ENCODE peak calls at places on chromosome 9, in eight cellular contexts. K is sigmoid colon, H is stomach, Z is uterus, S is esophagus muscularis mucosa, X is A549, Y is esophagus squamous epithelium, T is GM12892. O is an unnamed sample.

GRCh38 chr9:114364123-114364522 is 23.7 kb downstream of the AKNA start:
- DNase-seq in K (no peak), H (no peak), Z (no peak), S (no peak), X (no peak), Y (no peak), T (no peak), O (no peak)

GRCh38 chr9:86176468-86176867 is 77.1 kb upstream of the GOLM1 start:
- DNase-seq in K (no peak), H (no peak), Z (no peak), S (no peak), X (no peak), Y (no peak), T (no peak), O (no peak)

GRCh38 chr9:77649109-77649812 is 1.1 kb upstream of the GNA14 start:
- DNase-seq in K (no peak), H (no peak), Z (no peak), S (no peak), X (peak), Y (no peak), T (no peak), O (no peak)

GRCh38 chr9:38018230-38018963 is 50.6 kb downstream of the SHB start:
- DNase-seq in K (no peak), H (no peak), Z (no peak), S (no peak), X (no peak), Y (no peak), T (no peak), O (no peak)

GRCh38 chr9:100011062-100011681 is 87.6 kb downstream of the ERP44 start:
- DNase-seq in K (no peak), H (no peak), Z (no peak), S (no peak), X (peak), Y (no peak), T (no peak), O (no peak)

GRCh38 chr9:15349892-15350761 is 43.1 kb upstream of the TTC39B start:
- DNase-seq in K (no peak), H (peak), Z (no peak), S (no peak), X (peak), Y (no peak), T (no peak), O (no peak)

GRCh38 chr9:107144475-107144874 is 138.6 kb upstream of the RAD23B start:
- DNase-seq in K (no peak), H (no peak), Z (no peak), S (no peak), X (no peak), Y (no peak), T (no peak), O (no peak)

GRCh38 chr9:110744753-110745522 is 76.3 kb downstream of the MUSK start:
- DNase-seq in K (peak), H (no peak), Z (peak), S (no peak), X (peak), Y (no peak), T (no peak), O (peak)

GRCh38 chr9:72149231-72149975 is at the start of gene GDA:
- DNase-seq in K (no peak), H (peak), Z (no peak), S (no peak), X (peak), Y (no peak), T (peak), O (no peak)

GRCh38 chr9:96554326-96554725 is 65.3 kb downstream of the CDC14B start:
- DNase-seq in K (no peak), H (no peak), Z (no peak), S (no peak), X (no peak), Y (no peak), T (no peak), O (no peak)

GRCh38 chr9:122201641-122202040 is 27.1 kb downstream of the LHX6 start:
- DNase-seq in K (no peak), H (no peak), Z (no peak), S (no peak), X (no peak), Y (no peak), T (no peak), O (no peak)

GRCh38 chr9:3992924-3993323 is 306.9 kb downstream of the GLIS3 start:
- DNase-seq in K (no peak), H (no peak), Z (no peak), S (no peak), X (no peak), Y (no peak), T (no peak), O (no peak)

GRCh38 chr9:36207016-36207415 is 16.3 kb downstream of the CLTA start:
- DNase-seq in K (peak), H (no peak), Z (no peak), S (no peak), X (no peak), Y (no peak), T (no peak), O (no peak)

GRCh38 chr9:13088734-13089427 is 190.6 kb downstream of the MPDZ start:
- DNase-seq in K (no peak), H (no peak), Z (no peak), S (no peak), X (peak), Y (no peak), T (peak), O (no peak)

GRCh38 chr9:123296174-123296573 is 27.8 kb upstream of the STRBP start:
- DNase-seq in K (no peak), H (no peak), Z (no peak), S (no peak), X (no peak), Y (no peak), T (no peak), O (no peak)

GRCh38 chr9:107759009-107759822 is 269.6 kb upstream of the KLF4 start:
- DNase-seq in K (no peak), H (no peak), Z (no peak), S (no peak), X (no peak), Y (no peak), T (no peak), O (no peak)

GRCh38 chr9:101592788-101593187 is 2.0 kb downstream of the PPP3R2 start:
- DNase-seq in K (no peak), H (no peak), Z (no peak), S (peak), X (no peak), Y (no peak), T (no peak), O (no peak)

GRCh38 chr9:120767451-120767850 is 25.8 kb downstream of the FBXW2 start:
- DNase-seq in K (no peak), H (no peak), Z (no peak), S (no peak), X (no peak), Y (no peak), T (no peak), O (no peak)

GRCh38 chr9:123282343-123283047 is 14.1 kb upstream of the STRBP start:
- DNase-seq in K (peak), H (peak), Z (peak), S (no peak), X (peak), Y (no peak), T (no peak), O (no peak)

GRCh38 chr9:2101524-2101923 is 86.4 kb downstream of the SMARCA2 start:
- DNase-seq in K (no peak), H (no peak), Z (no peak), S (no peak), X (no peak), Y (no peak), T (no peak), O (no peak)

GRCh38 chr9:106324596-106325280 is 538.2 kb upstream of the ZNF462 start:
- DNase-seq in K (no peak), H (no peak), Z (no peak), S (no peak), X (no peak), Y (no peak), T (no peak), O (no peak)

GRCh38 chr9:127518091-127518856 is 67.0 kb downstream of the LRSAM1 start:
- DNase-seq in K (no peak), H (no peak), Z (no peak), S (no peak), X (no peak), Y (no peak), T (no peak), O (no peak)

GRCh38 chr9:116395409-116396037 is 241.9 kb downstream of the PAPPA start:
- DNase-seq in K (no peak), H (no peak), Z (no peak), S (no peak), X (no peak), Y (no peak), T (no peak), O (no peak)

GRCh38 chr9:14098102-14098501 is 215.8 kb downstream of the NFIB start:
- DNase-seq in K (no peak), H (no peak), Z (no peak), S (no peak), X (peak), Y (no peak), T (no peak), O (no peak)

DNA sequence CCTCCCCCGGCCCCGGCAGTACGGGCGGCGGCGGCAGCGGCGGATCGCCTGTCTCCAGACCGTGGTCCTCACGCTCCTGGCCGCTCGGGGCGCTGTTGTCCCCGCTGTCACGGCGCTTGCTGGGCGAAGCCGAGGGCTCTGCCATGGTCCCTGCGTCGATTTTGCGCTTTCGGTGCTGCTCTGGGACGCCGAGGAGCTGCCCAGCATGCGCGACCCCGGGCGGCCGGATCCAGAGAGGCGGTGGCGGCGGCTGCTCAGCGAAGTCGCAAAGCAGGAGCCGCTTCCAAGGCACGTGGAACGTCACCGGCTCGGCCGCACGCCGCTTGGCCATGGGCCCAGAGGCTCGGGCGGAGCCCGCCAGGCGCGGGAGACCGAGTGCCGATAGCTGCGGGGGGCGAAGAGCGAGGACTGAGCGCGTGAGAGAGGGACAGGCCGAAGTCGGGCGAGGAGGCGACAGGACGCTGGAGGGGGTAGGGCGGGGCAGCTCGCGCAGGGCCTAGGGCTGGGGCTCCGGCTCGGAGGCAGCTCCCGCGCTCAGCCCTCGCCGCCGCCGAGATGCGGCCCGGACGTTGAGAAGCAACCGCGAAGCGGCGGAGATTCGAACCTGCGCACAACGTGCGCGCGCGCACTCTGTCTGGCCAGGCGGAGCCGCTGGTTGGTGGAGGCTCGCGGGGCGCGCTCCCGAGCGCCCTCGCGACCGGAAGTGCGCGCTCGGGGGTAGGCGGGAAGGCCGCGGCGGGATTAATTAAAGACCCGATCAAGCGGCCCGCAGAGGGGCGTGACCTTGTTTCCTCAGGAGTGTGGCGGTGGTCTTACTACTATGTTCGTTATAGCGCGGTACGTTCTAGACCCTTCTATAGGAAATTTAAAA is at the start of gene C9orf40:
- DNase-seq in K (peak), H (peak), Z (peak), S (peak), X (peak), Y (peak), T (peak), O (peak)
- TF ChIP-seq POLR2A in K (peak), H (no peak), Z (no peak), S (no peak), X (peak), Y (no peak), T (peak), O (peak)

DNA sequence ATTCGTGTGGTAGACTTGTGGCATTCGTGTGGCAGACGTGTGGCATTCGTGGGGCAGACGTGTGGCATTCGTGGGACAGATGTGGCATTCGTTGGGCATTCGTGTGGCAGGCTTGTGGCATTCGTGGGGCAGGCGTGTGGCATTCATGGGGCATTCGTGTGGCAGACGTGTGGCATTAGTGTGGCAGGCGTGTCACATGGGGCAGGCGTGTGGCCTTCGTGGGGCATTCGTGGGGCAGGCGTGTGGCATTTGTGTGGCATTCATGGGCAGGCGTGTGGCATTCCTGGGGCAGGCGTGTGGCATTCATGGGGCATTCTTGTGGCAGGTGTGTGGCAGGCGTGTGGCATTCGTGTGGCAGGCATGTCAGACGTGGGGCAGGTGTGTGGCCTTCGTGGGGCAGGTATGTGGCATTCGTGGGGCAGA is 106.0 kb downstream of the EHMT1 start:
- DNase-seq in K (no peak), H (no peak), Z (no peak), S (no peak), X (no peak), Y (no peak), T (no peak), O (no peak)
- TF ChIP-seq POLR2A in K (no peak), H (no peak), Z (no peak), S (no peak), X (no peak), Y (no peak), T (no peak), O (no peak)

GRCh38 chr9:128822407-128823042 is 4.2 kb downstream of the ENDOG start:
- DNase-seq in K (no peak), H (no peak), Z (no peak), S (no peak), X (no peak), Y (no peak), T (no peak), O (no peak)
- TF ChIP-seq POLR2A in K (no peak), H (no peak), Z (no peak), S (no peak), X (no peak), Y (no peak), T (no peak), O (no peak)

GRCh38 chr9:87722393-87722792 is 3.5 kb upstream of the CTSL start:
- DNase-seq in K (no peak), H (no peak), Z (no peak), S (no peak), X (no peak), Y (no peak), T (no peak), O (peak)

GRCh38 chr9:87725356-87725899 is 491 bp upstream of the CTSL start:
- DNase-seq in K (peak), H (no peak), Z (peak), S (no peak), X (peak), Y (no peak), T (no peak), O (no peak)

DNA sequence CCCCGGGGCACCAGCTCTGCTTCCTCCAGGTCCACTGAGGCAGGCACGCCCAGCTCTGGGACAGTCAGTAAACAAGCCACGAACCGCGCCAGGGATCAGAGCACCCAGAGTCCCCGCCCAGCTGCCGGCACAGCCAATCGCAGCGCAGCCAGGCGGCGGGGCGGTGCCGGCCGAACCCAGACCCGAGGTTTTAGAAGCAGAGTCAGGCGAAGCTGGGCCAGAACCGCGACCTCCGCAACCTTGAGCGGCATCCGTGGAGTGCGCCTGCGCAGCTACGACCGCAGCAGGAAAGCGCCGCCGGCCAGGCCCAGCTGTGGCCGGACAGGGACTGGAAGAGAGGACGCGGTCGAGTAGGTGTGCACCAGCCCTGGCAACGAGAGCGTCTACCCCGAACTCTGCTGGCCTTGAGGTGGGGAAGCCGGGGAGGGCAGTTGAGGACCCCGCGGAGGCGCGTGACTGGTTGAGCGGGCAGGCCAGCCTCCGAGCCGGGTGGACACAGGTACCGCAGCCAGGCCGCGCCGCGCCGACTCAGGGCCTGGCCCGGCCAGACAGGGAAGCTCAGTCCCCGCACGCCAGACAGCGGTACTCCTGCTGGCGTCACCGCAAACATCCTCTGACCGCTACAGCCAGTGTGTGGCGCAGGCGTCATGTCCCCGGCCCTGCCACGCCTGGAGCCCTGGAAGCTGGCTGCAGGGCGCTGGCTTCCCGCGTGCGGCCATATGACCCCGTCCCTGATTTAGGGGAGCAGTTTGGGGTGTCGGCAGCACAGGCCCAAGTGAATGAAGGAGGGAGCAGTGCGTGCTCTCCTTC is at the start of gene CTSL:
- DNase-seq in K (peak), H (peak), Z (peak), S (peak), X (peak), Y (peak), T (peak), O (peak)
- TF ChIP-seq POLR2A in K (peak), H (no peak), Z (peak), S (peak), X (peak), Y (no peak), T (no peak), O (peak)

GRCh38 chr9:117771162-117771561 is 67.0 kb downstream of the TLR4 start:
- DNase-seq in K (no peak), H (no peak), Z (no peak), S (no peak), X (no peak), Y (no peak), T (no peak), O (no peak)
- TF ChIP-seq POLR2A in K (no peak), H (no peak), Z (no peak), S (no peak), X (no peak), Y (no peak), T (no peak), O (no peak)

GRCh38 chr9:21029661-21030060 is 1.8 kb downstream of the HACD4 start:
- DNase-seq in K (no peak), H (no peak), Z (no peak), S (no peak), X (no peak), Y (no peak), T (no peak), O (no peak)

GRCh38 chr9:21030389-21031035 is 928 bp downstream of the HACD4 start:
- DNase-seq in K (no peak), H (no peak), Z (no peak), S (no peak), X (peak), Y (no peak), T (peak), O (no peak)

GRCh38 chr9:21028476-21028875 is 3.0 kb downstream of the HACD4 start:
- DNase-seq in K (no peak), H (no peak), Z (no peak), S (no peak), X (no peak), Y (no peak), T (no peak), O (no peak)

GRCh38 chr9:21031818-21032203 is 371 bp upstream of the HACD4 start:
- DNase-seq in K (no peak), H (no peak), Z (no peak), S (no peak), X (no peak), Y (no peak), T (no peak), O (no peak)

GRCh38 chr9:21031091-21031817 is at the start of gene HACD4:
- DNase-seq in K (peak), H (peak), Z (peak), S (no peak), X (peak), Y (peak), T (peak), O (no peak)
- TF ChIP-seq POLR2A in K (no peak), H (no peak), Z (no peak), S (no peak), X (no peak), Y (no peak), T (peak), O (no peak)

DNA sequence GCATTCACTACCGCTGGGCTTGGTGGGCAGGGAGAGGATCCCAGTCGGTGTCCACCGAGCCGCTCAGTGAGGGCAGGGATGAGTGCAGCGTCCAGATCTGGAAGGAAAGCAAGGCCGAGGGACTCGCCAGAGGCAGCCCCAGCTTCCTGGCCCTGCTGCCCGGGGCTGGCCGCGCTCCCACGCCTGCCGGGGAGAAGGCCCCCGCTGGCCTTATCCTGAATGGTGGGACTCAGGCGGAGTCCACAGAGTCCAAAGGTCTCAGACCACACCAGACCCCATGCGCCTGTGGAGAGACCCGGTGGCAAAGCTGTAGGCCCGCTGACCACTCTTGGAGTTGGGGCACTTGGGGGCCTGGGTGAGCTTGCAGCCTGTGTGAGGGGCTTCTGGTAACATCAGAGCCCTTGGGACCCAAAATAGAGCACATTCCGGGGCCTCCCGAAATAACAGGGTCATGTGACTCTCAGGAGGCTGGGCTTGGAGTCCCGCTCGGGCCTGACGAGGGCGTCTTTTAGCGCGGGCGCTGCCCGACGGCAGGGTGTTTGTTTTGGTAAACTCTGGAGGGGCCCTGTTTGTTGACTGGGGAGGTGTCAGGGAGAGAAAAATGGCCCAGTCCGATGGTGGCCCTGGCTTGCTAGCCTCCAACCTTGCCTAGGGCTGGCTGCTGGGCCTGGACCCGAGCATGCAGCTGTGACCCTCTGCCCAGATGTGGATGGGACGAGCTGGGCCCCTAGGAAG is 2.8 kb downstream of the RXRA start:
- DNase-seq in K (peak), H (peak), Z (peak), S (no peak), X (no peak), Y (no peak), T (no peak), O (peak)
- TF ChIP-seq POLR2A in K (no peak), H (no peak), Z (peak), S (no peak), X (no peak), Y (no peak), T (no peak), O (peak)